ENCODE peak calls at places on chromosome 21, in five cellular contexts. A, K, J, B and C are unnamed samples.
A peak's percentile ranks its signal among the peaks of the same experiment; 100 is the strongest.

GRCh38 chr21:26710155-26710554 is 135.1 kb downstream of the ADAMTS1 start:
- DNase-seq in A (no peak), K (no peak), J (no peak), B (no peak), C (no peak)

GRCh38 chr21:34794686-34795085 is 125.9 kb downstream of the CLIC6 start:
- DNase-seq in A (no peak), K (no peak), J (no peak), B (no peak), C (peak; percentile 80)

GRCh38 chr21:25562660-25563059 is 44.6 kb downstream of the MRPL39 start:
- DNase-seq in A (no peak), K (no peak), J (no peak), B (peak; percentile 8), C (no peak)

GRCh38 chr21:42830456-42831455 is 48.6 kb downstream of the WDR4 start:
- DNase-seq in A (no peak), K (peak; percentile 74), J (no peak), B (peak; percentile 7), C (peak; percentile 45)

GRCh38 chr21:32337206-32337605 is 38.6 kb downstream of the MRAP start:
- DNase-seq in A (no peak), K (no peak), J (no peak), B (no peak), C (no peak)

GRCh38 chr21:25925936-25926335 is 191.2 kb downstream of the GABPA start:
- DNase-seq in A (no peak), K (no peak), J (no peak), B (no peak), C (no peak)

GRCh38 chr21:45590246-45590725 is 48.0 kb upstream of the SLC19A1 start:
- DNase-seq in A (peak; percentile 76), K (no peak), J (no peak), B (no peak), C (no peak)

GRCh38 chr21:34881421-34881820 is 167.7 kb downstream of the RUNX1 start:
- DNase-seq in A (no peak), K (no peak), J (no peak), B (no peak), C (peak; percentile 31)

GRCh38 chr21:42340187-42340586 is 10.6 kb downstream of the TFF2 start:
- DNase-seq in A (no peak), K (peak; percentile 44), J (no peak), B (no peak), C (no peak)

GRCh38 chr21:28142692-28143091 is 850.0 kb downstream of the LTN1 start:
- DNase-seq in A (no peak), K (no peak), J (peak; percentile 31), B (no peak), C (no peak)

GRCh38 chr21:34878501-34878900 is 170.6 kb downstream of the RUNX1 start:
- DNase-seq in A (no peak), K (no peak), J (no peak), B (no peak), C (no peak)

GRCh38 chr21:29626787-29627470 is 312.9 kb downstream of the GRIK1 start:
- DNase-seq in A (no peak), K (no peak), J (no peak), B (no peak), C (no peak)

GRCh38 chr21:29316806-29317205 is 18.1 kb downstream of the BACH1 start:
- DNase-seq in A (no peak), K (no peak), J (no peak), B (no peak), C (no peak)

GRCh38 chr21:17552410-17552809 is 39.6 kb downstream of the CXADR start:
- DNase-seq in A (no peak), K (no peak), J (no peak), B (no peak), C (no peak)

GRCh38 chr21:17981060-17981459 is 161.9 kb upstream of the C21orf91 start:
- DNase-seq in A (no peak), K (no peak), J (no peak), B (no peak), C (no peak)

GRCh38 chr21:34707876-34708325 is 39.1 kb downstream of the CLIC6 start:
- DNase-seq in A (peak; percentile 10), K (peak; percentile 69), J (no peak), B (no peak), C (no peak)

GRCh38 chr21:42840411-42841155 is 38.8 kb downstream of the WDR4 start:
- DNase-seq in A (no peak), K (peak; percentile 54), J (no peak), B (no peak), C (no peak)

GRCh38 chr21:27143476-27143875 is 176.6 kb upstream of the ADAMTS5 start:
- DNase-seq in A (no peak), K (no peak), J (no peak), B (no peak), C (no peak)

GRCh38 chr21:44399955-44400790 is 46.8 kb downstream of the TRPM2 start:
- DNase-seq in A (no peak), K (peak; percentile 49), J (no peak), B (no peak), C (no peak)

GRCh38 chr21:30935121-30935888 is 53.9 kb upstream of the KRTAP11-1 start:
- DNase-seq in A (no peak), K (no peak), J (no peak), B (no peak), C (no peak)

GRCh38 chr21:36704958-36705678 is 6.2 kb downstream of the SIM2 start:
- DNase-seq in A (no peak), K (no peak), J (no peak), B (no peak), C (no peak)

GRCh38 chr21:44831227-44831626 is 13.4 kb upstream of the SUMO3 start:
- DNase-seq in A (no peak), K (no peak), J (no peak), B (no peak), C (no peak)

GRCh38 chr21:46118871-46119564 is 21.1 kb downstream of the COL6A2 start:
- DNase-seq in A (no peak), K (no peak), J (no peak), B (no peak), C (no peak)

GRCh38 chr21:43721225-43721605 is 2.3 kb downstream of the PDXK start:
- DNase-seq in A (no peak), K (no peak), J (no peak), B (no peak), C (no peak)

GRCh38 chr21:43921602-43921978 is 56.6 kb downstream of the AGPAT3 start:
- DNase-seq in A (no peak), K (no peak), J (no peak), B (no peak), C (no peak)

GRCh38 chr21:46295177-46295711 is 9.1 kb downstream of the YBEY start:
- DNase-seq in A (no peak), K (no peak), J (no peak), B (no peak), C (no peak)

GRCh38 chr21:40947713-40948112 is 100.8 kb upstream of the DSCAM start:
- DNase-seq in A (no peak), K (no peak), J (no peak), B (no peak), C (peak; percentile 39)

GRCh38 chr21:45076245-45076661 is 1.9 kb downstream of the ADARB1 start:
- DNase-seq in A (no peak), K (no peak), J (no peak), B (no peak), C (no peak)

GRCh38 chr21:41641821-41642368 is 125.0 kb downstream of the RIPK4 start:
- DNase-seq in A (no peak), K (no peak), J (no peak), B (no peak), C (no peak)

GRCh38 chr21:36821032-36821299 is 122.1 kb downstream of the SIM2 start:
- DNase-seq in A (no peak), K (no peak), J (no peak), B (no peak), C (no peak)

GRCh38 chr21:33478858-33479678 is 706 bp downstream of the TMEM50B start:
- DNase-seq in A (peak; percentile 44), K (no peak), J (no peak), B (peak; percentile 55), C (no peak)